ENCODE peak calls at places on chromosomes 6 and 20, in nine cellular contexts. G, Y, Z, K, W, M, X, S and B are unnamed samples.
A peak's percentile ranks its signal among the peaks of the same experiment; 100 is the strongest.

GRCh38 chr6:53512631-53513030 is 32.3 kb downstream of the GCLC start:
- DNase-seq in G (no peak), Y (no peak), Z (no peak), K (no peak), W (no peak), M (no peak), X (no peak), S (no peak), B (no peak)

GRCh38 chr6:692356-692851 is 535 bp downstream of the EXOC2 start:
- DNase-seq in G (no peak), Y (peak; percentile 63), Z (peak; percentile 80), K (peak; percentile 47), W (peak; percentile 64), M (peak; percentile 31), X (peak; percentile 79), S (peak; percentile 44), B (no peak)

GRCh38 chr6:97630592-97630991 is 347.6 kb upstream of the MMS22L start:
- DNase-seq in G (no peak), Y (no peak), Z (no peak), K (no peak), W (no peak), M (no peak), X (no peak), S (no peak), B (no peak)

GRCh38 chr6:149334682-149335160 is 17.2 kb downstream of the TAB2 start:
- DNase-seq in G (no peak), Y (no peak), Z (no peak), K (no peak), W (no peak), M (peak; percentile 28), X (no peak), S (no peak), B (no peak)

GRCh38 chr6:112683106-112683505 is 336.0 kb downstream of the RFPL4B start:
- DNase-seq in G (no peak), Y (no peak), Z (no peak), K (no peak), W (no peak), M (no peak), X (no peak), S (no peak), B (no peak)

GRCh38 chr20:56630086-56630493 is 984 bp downstream of the TFAP2C start:
- DNase-seq in G (no peak), Y (peak; percentile 63), Z (no peak), K (no peak), W (no peak), M (no peak), X (no peak), S (no peak), B (no peak)

GRCh38 chr6:7200598-7201443 is 93.1 kb downstream of the RREB1 start:
- DNase-seq in G (no peak), Y (peak; percentile 62), Z (no peak), K (no peak), W (no peak), M (no peak), X (no peak), S (no peak), B (no peak)

GRCh38 chr20:50048420-50049166 is 64.4 kb downstream of the UBE2V1 start:
- DNase-seq in G (no peak), Y (peak; percentile 25), Z (no peak), K (no peak), W (no peak), M (peak; percentile 41), X (no peak), S (no peak), B (no peak)

GRCh38 chr6:167825759-167826229 is 917 bp upstream of the AFDN start:
- DNase-seq in G (no peak), Y (peak; percentile 89), Z (no peak), K (no peak), W (no peak), M (peak; percentile 40), X (no peak), S (no peak), B (no peak)

GRCh38 chr20:15030826-15031225 is 693.4 kb upstream of the FLRT3 start:
- DNase-seq in G (no peak), Y (no peak), Z (no peak), K (no peak), W (no peak), M (no peak), X (no peak), S (no peak), B (no peak)

GRCh38 chr6:35441205-35441604 is 10.9 kb upstream of the FANCE start:
- DNase-seq in G (no peak), Y (no peak), Z (no peak), K (no peak), W (no peak), M (no peak), X (no peak), S (no peak), B (no peak)

GRCh38 chr6:85364354-85364753 is 85.5 kb upstream of the NT5E start:
- DNase-seq in G (no peak), Y (no peak), Z (no peak), K (no peak), W (no peak), M (no peak), X (no peak), S (no peak), B (no peak)

GRCh38 chr6:84763397-84764331 is 734 bp downstream of the TBX18 start:
- DNase-seq in G (no peak), Y (no peak), Z (no peak), K (no peak), W (no peak), M (peak; percentile 60), X (peak; percentile 60), S (no peak), B (no peak)

GRCh38 chr6:88605271-88605670 is 358.1 kb downstream of the RNGTT start:
- DNase-seq in G (no peak), Y (no peak), Z (no peak), K (no peak), W (no peak), M (no peak), X (no peak), S (no peak), B (no peak)

GRCh38 chr6:27280064-27280539 is 32.0 kb downstream of the POM121L2 start:
- DNase-seq in G (no peak), Y (no peak), Z (no peak), K (no peak), W (peak; percentile 32), M (no peak), X (peak; percentile 73), S (no peak), B (no peak)

GRCh38 chr6:30556964-30557682 is at the start of gene PRR3:
- DNase-seq in G (peak; percentile 57), Y (peak; percentile 81), Z (peak; percentile 78), K (peak; percentile 63), W (peak; percentile 84), M (peak; percentile 88), X (peak; percentile 88), S (peak; percentile 34), B (peak; percentile 32)

GRCh38 chr6:12238191-12238590 is 52.0 kb upstream of the EDN1 start:
- DNase-seq in G (no peak), Y (no peak), Z (no peak), K (no peak), W (peak; percentile 10), M (no peak), X (no peak), S (no peak), B (no peak)

GRCh38 chr6:130853555-130854183 is 26.5 kb downstream of the SMLR1 start:
- DNase-seq in G (no peak), Y (no peak), Z (no peak), K (no peak), W (no peak), M (no peak), X (no peak), S (no peak), B (no peak)

GRCh38 chr20:9555781-9556180 is 41.4 kb downstream of the LAMP5 start:
- DNase-seq in G (no peak), Y (no peak), Z (no peak), K (no peak), W (no peak), M (no peak), X (no peak), S (no peak), B (no peak)